ENCODE peak calls at places on chromosomes 3 and 15, in five cellular contexts. R is omental fat pad; B is activated T-cell treated with anti-CD3 and anti-CD28 coated beads, Interleukin-2, amount 50 U/mL, for 72 hours; Y is HepG2; D is aorta. S is an unnamed sample.
A peak's percentile ranks its signal among the peaks of the same experiment; 100 is the strongest.

GRCh38 chr3:115989927-115990326 is 366.6 kb downstream of the GAP43 start:
- ATAC-seq in R (no peak), B (no peak), Y (no peak), D (no peak), S (no peak)

GRCh38 chr3:57597973-57598351 is 818 bp upstream of the ARF4 start:
- ATAC-seq in R (peak; percentile 25), B (peak; percentile 2), Y (no peak), D (no peak), S (peak; percentile 7)

GRCh38 chr15:65087411-65087810 is 10.9 kb downstream of the KBTBD13 start:
- ATAC-seq in R (no peak), B (no peak), Y (peak; percentile 45), D (no peak), S (no peak)

GRCh38 chr3:52218454-52218853 is 7.0 kb downstream of the TLR9 start:
- ATAC-seq in R (no peak), B (peak; percentile 34), Y (no peak), D (no peak), S (peak; percentile 27)

GRCh38 chr15:46677491-46677890 is 1039.8 kb upstream of the SEMA6D start:
- ATAC-seq in R (no peak), B (no peak), Y (no peak), D (no peak), S (no peak)

GRCh38 chr3:189572249-189572648 is 58.9 kb upstream of the TP63 start:
- ATAC-seq in R (no peak), B (peak; percentile 91), Y (no peak), D (no peak), S (peak; percentile 86)

GRCh38 chr3:65938676-65939075 is 100.0 kb downstream of the MAGI1 start:
- ATAC-seq in R (no peak), B (no peak), Y (no peak), D (no peak), S (no peak)

GRCh38 chr3:33541918-33542317 is 101.7 kb upstream of the UBP1 start:
- ATAC-seq in R (no peak), B (no peak), Y (no peak), D (no peak), S (no peak)

GRCh38 chr3:82525-82924 is 114.0 kb upstream of the CHL1 start:
- ATAC-seq in R (no peak), B (no peak), Y (no peak), D (no peak), S (no peak)

GRCh38 chr3:98602078-98602678 is 8.8 kb upstream of the CPOX start:
- ATAC-seq in R (peak; percentile 80), B (peak; percentile 63), Y (peak; percentile 87), D (peak; percentile 74), S (peak; percentile 65)

GRCh38 chr3:8932507-8932906 is 30.8 kb downstream of the RAD18 start:
- ATAC-seq in R (no peak), B (no peak), Y (no peak), D (no peak), S (no peak)

GRCh38 chr3:43707998-43708397 is 17.3 kb downstream of the ABHD5 start:
- ATAC-seq in R (no peak), B (peak; percentile 78), Y (no peak), D (no peak), S (peak; percentile 94)

GRCh38 chr15:74631408-74631807 is 15.8 kb downstream of the CLK3 start:
- ATAC-seq in R (no peak), B (no peak), Y (peak; percentile 74), D (no peak), S (no peak)

GRCh38 chr15:57373882-57374276 is 2.4 kb upstream of the CGNL1 start:
- ATAC-seq in R (no peak), B (no peak), Y (no peak), D (no peak), S (no peak)

GRCh38 chr3:13526626-13526949 is 22.3 kb upstream of the FBLN2 start:
- ATAC-seq in R (no peak), B (no peak), Y (no peak), D (peak; percentile 17), S (no peak)

GRCh38 chr3:25655659-25656058 is 9.0 kb downstream of the TOP2B start:
- ATAC-seq in R (no peak), B (no peak), Y (no peak), D (no peak), S (no peak)

GRCh38 chr3:153287017-153287416 is 125.0 kb downstream of the RAP2B start:
- ATAC-seq in R (no peak), B (peak; percentile 68), Y (no peak), D (no peak), S (peak; percentile 59)

GRCh38 chr3:15263926-15264325 is 57.9 kb downstream of the CAPN7 start:
- ATAC-seq in R (no peak), B (no peak), Y (no peak), D (no peak), S (no peak)

GRCh38 chr3:18124501-18124900 is 300.6 kb downstream of the SATB1 start:
- ATAC-seq in R (no peak), B (no peak), Y (no peak), D (no peak), S (no peak)

GRCh38 chr3:50502584-50503423 is 630 bp downstream of the CACNA2D2 start:
- ATAC-seq in R (peak; percentile 21), B (peak; percentile 53), Y (no peak), D (peak; percentile 4), S (peak; percentile 46)

GRCh38 chr3:47007482-47008257 is 28.2 kb downstream of the NBEAL2 start:
- ATAC-seq in R (no peak), B (no peak), Y (no peak), D (no peak), S (no peak)

GRCh38 chr3:46114324-46114988 is 87.2 kb upstream of the XCR1 start:
- ATAC-seq in R (no peak), B (no peak), Y (peak; percentile 66), D (peak; percentile 48), S (no peak)

GRCh38 chr3:53772562-53773329 is 73.5 kb downstream of the CHDH start:
- ATAC-seq in R (no peak), B (no peak), Y (no peak), D (no peak), S (no peak)

GRCh38 chr15:49313650-49314049 is 109.4 kb upstream of the FGF7 start:
- ATAC-seq in R (no peak), B (no peak), Y (no peak), D (no peak), S (peak; percentile 34)

GRCh38 chr3:13406200-13406599 is 13.9 kb downstream of the NUP210 start:
- ATAC-seq in R (no peak), B (no peak), Y (peak; percentile 20), D (no peak), S (no peak)